ENCODE peak calls at places on chromosomes 6 and 20, in six cellular contexts. One of them, this sample, is unnamed.

GRCh38 chr20:1190847-1191246 is 6.1 kb upstream of the TMEM74B start:
- DNase-seq in endothelial cell: no peak
- DNase-seq in NCI-H1436: no peak
- DNase-seq in stimulated activated CD4-positive, alpha-beta T cell treated with anti-CD3 and anti-CD28 coated beads, Interleukin-12 subunit alpha, Interleukin-12 subunit beta, amount 100 ng/mL, for 48 hours: no peak
- DNase-seq in left ventricle myocardium inferior: no peak
- DNase-seq in amniotic stem cell: no peak
- DNase-seq in this sample: peak

GRCh38 chr6:132192646-132193045 is 208.6 kb downstream of the MOXD1 start:
- DNase-seq in endothelial cell: no peak
- DNase-seq in NCI-H1436: no peak
- DNase-seq in stimulated activated CD4-positive, alpha-beta T cell treated with anti-CD3 and anti-CD28 coated beads, Interleukin-12 subunit alpha, Interleukin-12 subunit beta, amount 100 ng/mL, for 48 hours: no peak
- DNase-seq in left ventricle myocardium inferior: no peak
- DNase-seq in amniotic stem cell: no peak
- DNase-seq in this sample: no peak

GRCh38 chr20:10076126-10077080 is 41.6 kb downstream of the ANKEF1 start:
- DNase-seq in endothelial cell: no peak
- DNase-seq in NCI-H1436: no peak
- DNase-seq in stimulated activated CD4-positive, alpha-beta T cell treated with anti-CD3 and anti-CD28 coated beads, Interleukin-12 subunit alpha, Interleukin-12 subunit beta, amount 100 ng/mL, for 48 hours: no peak
- DNase-seq in left ventricle myocardium inferior: no peak
- DNase-seq in amniotic stem cell: no peak
- DNase-seq in this sample: no peak

GRCh38 chr6:151154418-151154817 is 85.3 kb upstream of the AKAP12 start:
- DNase-seq in endothelial cell: no peak
- DNase-seq in NCI-H1436: no peak
- DNase-seq in stimulated activated CD4-positive, alpha-beta T cell treated with anti-CD3 and anti-CD28 coated beads, Interleukin-12 subunit alpha, Interleukin-12 subunit beta, amount 100 ng/mL, for 48 hours: no peak
- DNase-seq in left ventricle myocardium inferior: peak
- DNase-seq in amniotic stem cell: no peak
- DNase-seq in this sample: no peak

GRCh38 chr6:115524821-115525220 is 535.9 kb downstream of the FRK start:
- DNase-seq in endothelial cell: no peak
- DNase-seq in NCI-H1436: no peak
- DNase-seq in stimulated activated CD4-positive, alpha-beta T cell treated with anti-CD3 and anti-CD28 coated beads, Interleukin-12 subunit alpha, Interleukin-12 subunit beta, amount 100 ng/mL, for 48 hours: no peak
- DNase-seq in left ventricle myocardium inferior: no peak
- DNase-seq in amniotic stem cell: no peak
- DNase-seq in this sample: no peak

GRCh38 chr6:125791151-125791819 is 525 bp downstream of the NCOA7 start:
- DNase-seq in endothelial cell: no peak
- DNase-seq in NCI-H1436: peak
- DNase-seq in stimulated activated CD4-positive, alpha-beta T cell treated with anti-CD3 and anti-CD28 coated beads, Interleukin-12 subunit alpha, Interleukin-12 subunit beta, amount 100 ng/mL, for 48 hours: no peak
- DNase-seq in left ventricle myocardium inferior: no peak
- DNase-seq in amniotic stem cell: no peak
- DNase-seq in this sample: peak

GRCh38 chr6:162572240-162572639 is 155.3 kb downstream of the PRKN start:
- DNase-seq in endothelial cell: no peak
- DNase-seq in NCI-H1436: no peak
- DNase-seq in stimulated activated CD4-positive, alpha-beta T cell treated with anti-CD3 and anti-CD28 coated beads, Interleukin-12 subunit alpha, Interleukin-12 subunit beta, amount 100 ng/mL, for 48 hours: no peak
- DNase-seq in left ventricle myocardium inferior: no peak
- DNase-seq in amniotic stem cell: no peak
- DNase-seq in this sample: no peak

GRCh38 chr6:32609731-32610640 is 20.3 kb upstream of the HLA-DRB1 start:
- DNase-seq in endothelial cell: no peak
- DNase-seq in NCI-H1436: no peak
- DNase-seq in stimulated activated CD4-positive, alpha-beta T cell treated with anti-CD3 and anti-CD28 coated beads, Interleukin-12 subunit alpha, Interleukin-12 subunit beta, amount 100 ng/mL, for 48 hours: peak
- DNase-seq in left ventricle myocardium inferior: no peak
- DNase-seq in amniotic stem cell: peak
- DNase-seq in this sample: peak

GRCh38 chr20:50312002-50312681 is 121.5 kb downstream of the CEBPB start:
- DNase-seq in endothelial cell: no peak
- DNase-seq in NCI-H1436: no peak
- DNase-seq in stimulated activated CD4-positive, alpha-beta T cell treated with anti-CD3 and anti-CD28 coated beads, Interleukin-12 subunit alpha, Interleukin-12 subunit beta, amount 100 ng/mL, for 48 hours: no peak
- DNase-seq in left ventricle myocardium inferior: no peak
- DNase-seq in amniotic stem cell: no peak
- DNase-seq in this sample: no peak

GRCh38 chr20:5364136-5364821 is 47.5 kb upstream of the PROKR2 start:
- DNase-seq in endothelial cell: no peak
- DNase-seq in NCI-H1436: no peak
- DNase-seq in stimulated activated CD4-positive, alpha-beta T cell treated with anti-CD3 and anti-CD28 coated beads, Interleukin-12 subunit alpha, Interleukin-12 subunit beta, amount 100 ng/mL, for 48 hours: no peak
- DNase-seq in left ventricle myocardium inferior: no peak
- DNase-seq in amniotic stem cell: no peak
- DNase-seq in this sample: no peak

GRCh38 chr6:89966250-89966588 is 72.0 kb downstream of the GJA10 start:
- DNase-seq in endothelial cell: no peak
- DNase-seq in NCI-H1436: no peak
- DNase-seq in stimulated activated CD4-positive, alpha-beta T cell treated with anti-CD3 and anti-CD28 coated beads, Interleukin-12 subunit alpha, Interleukin-12 subunit beta, amount 100 ng/mL, for 48 hours: no peak
- DNase-seq in left ventricle myocardium inferior: no peak
- DNase-seq in amniotic stem cell: no peak
- DNase-seq in this sample: no peak

GRCh38 chr6:76264466-76264865 is 192.0 kb upstream of the IMPG1 start:
- DNase-seq in endothelial cell: no peak
- DNase-seq in NCI-H1436: no peak
- DNase-seq in stimulated activated CD4-positive, alpha-beta T cell treated with anti-CD3 and anti-CD28 coated beads, Interleukin-12 subunit alpha, Interleukin-12 subunit beta, amount 100 ng/mL, for 48 hours: no peak
- DNase-seq in left ventricle myocardium inferior: no peak
- DNase-seq in amniotic stem cell: no peak
- DNase-seq in this sample: no peak

GRCh38 chr6:16338577-16339262 is 100.3 kb downstream of the GMPR start:
- DNase-seq in endothelial cell: peak
- DNase-seq in NCI-H1436: no peak
- DNase-seq in stimulated activated CD4-positive, alpha-beta T cell treated with anti-CD3 and anti-CD28 coated beads, Interleukin-12 subunit alpha, Interleukin-12 subunit beta, amount 100 ng/mL, for 48 hours: no peak
- DNase-seq in left ventricle myocardium inferior: peak
- DNase-seq in amniotic stem cell: peak
- DNase-seq in this sample: peak

GRCh38 chr20:11136691-11137090 is 462.9 kb upstream of the JAG1 start:
- DNase-seq in endothelial cell: no peak
- DNase-seq in NCI-H1436: no peak
- DNase-seq in stimulated activated CD4-positive, alpha-beta T cell treated with anti-CD3 and anti-CD28 coated beads, Interleukin-12 subunit alpha, Interleukin-12 subunit beta, amount 100 ng/mL, for 48 hours: no peak
- DNase-seq in left ventricle myocardium inferior: no peak
- DNase-seq in amniotic stem cell: no peak
- DNase-seq in this sample: no peak

GRCh38 chr6:84422380-84422968 is 195.0 kb upstream of the CEP162 start:
- DNase-seq in endothelial cell: peak
- DNase-seq in NCI-H1436: no peak
- DNase-seq in stimulated activated CD4-positive, alpha-beta T cell treated with anti-CD3 and anti-CD28 coated beads, Interleukin-12 subunit alpha, Interleukin-12 subunit beta, amount 100 ng/mL, for 48 hours: no peak
- DNase-seq in left ventricle myocardium inferior: peak
- DNase-seq in amniotic stem cell: peak
- DNase-seq in this sample: peak

GRCh38 chr6:158536891-158537798 is 22.7 kb upstream of the TMEM181 start:
- DNase-seq in endothelial cell: peak
- DNase-seq in NCI-H1436: peak
- DNase-seq in stimulated activated CD4-positive, alpha-beta T cell treated with anti-CD3 and anti-CD28 coated beads, Interleukin-12 subunit alpha, Interleukin-12 subunit beta, amount 100 ng/mL, for 48 hours: no peak
- DNase-seq in left ventricle myocardium inferior: no peak
- DNase-seq in amniotic stem cell: no peak
- DNase-seq in this sample: no peak

GRCh38 chr6:139014945-139015344 is 13.6 kb upstream of the ABRACL start:
- DNase-seq in endothelial cell: no peak
- DNase-seq in NCI-H1436: no peak
- DNase-seq in stimulated activated CD4-positive, alpha-beta T cell treated with anti-CD3 and anti-CD28 coated beads, Interleukin-12 subunit alpha, Interleukin-12 subunit beta, amount 100 ng/mL, for 48 hours: no peak
- DNase-seq in left ventricle myocardium inferior: peak
- DNase-seq in amniotic stem cell: no peak
- DNase-seq in this sample: no peak

GRCh38 chr6:154593122-154593521 is 82.6 kb upstream of the CNKSR3 start:
- DNase-seq in endothelial cell: no peak
- DNase-seq in NCI-H1436: peak
- DNase-seq in stimulated activated CD4-positive, alpha-beta T cell treated with anti-CD3 and anti-CD28 coated beads, Interleukin-12 subunit alpha, Interleukin-12 subunit beta, amount 100 ng/mL, for 48 hours: no peak
- DNase-seq in left ventricle myocardium inferior: peak
- DNase-seq in amniotic stem cell: no peak
- DNase-seq in this sample: no peak

GRCh38 chr6:45531999-45532605 is 154.4 kb upstream of the SUPT3H start:
- DNase-seq in endothelial cell: no peak
- DNase-seq in NCI-H1436: no peak
- DNase-seq in stimulated activated CD4-positive, alpha-beta T cell treated with anti-CD3 and anti-CD28 coated beads, Interleukin-12 subunit alpha, Interleukin-12 subunit beta, amount 100 ng/mL, for 48 hours: no peak
- DNase-seq in left ventricle myocardium inferior: no peak
- DNase-seq in amniotic stem cell: no peak
- DNase-seq in this sample: no peak

GRCh38 chr20:4449977-4450715 is 271.6 kb upstream of the PRND start:
- DNase-seq in endothelial cell: no peak
- DNase-seq in NCI-H1436: no peak
- DNase-seq in stimulated activated CD4-positive, alpha-beta T cell treated with anti-CD3 and anti-CD28 coated beads, Interleukin-12 subunit alpha, Interleukin-12 subunit beta, amount 100 ng/mL, for 48 hours: no peak
- DNase-seq in left ventricle myocardium inferior: no peak
- DNase-seq in amniotic stem cell: no peak
- DNase-seq in this sample: no peak

GRCh38 chr6:111176038-111176762 is 88.9 kb downstream of the SLC16A10 start:
- DNase-seq in endothelial cell: no peak
- DNase-seq in NCI-H1436: no peak
- DNase-seq in stimulated activated CD4-positive, alpha-beta T cell treated with anti-CD3 and anti-CD28 coated beads, Interleukin-12 subunit alpha, Interleukin-12 subunit beta, amount 100 ng/mL, for 48 hours: no peak
- DNase-seq in left ventricle myocardium inferior: no peak
- DNase-seq in amniotic stem cell: no peak
- DNase-seq in this sample: no peak

GRCh38 chr20:32779500-32780215 is 17.5 kb downstream of the DNMT3B start:
- DNase-seq in endothelial cell: peak
- DNase-seq in NCI-H1436: no peak
- DNase-seq in stimulated activated CD4-positive, alpha-beta T cell treated with anti-CD3 and anti-CD28 coated beads, Interleukin-12 subunit alpha, Interleukin-12 subunit beta, amount 100 ng/mL, for 48 hours: no peak
- DNase-seq in left ventricle myocardium inferior: no peak
- DNase-seq in amniotic stem cell: no peak
- DNase-seq in this sample: no peak

GRCh38 chr6:29926081-29926794 is 16.1 kb upstream of the HLA-A start:
- DNase-seq in endothelial cell: peak
- DNase-seq in NCI-H1436: no peak
- DNase-seq in stimulated activated CD4-positive, alpha-beta T cell treated with anti-CD3 and anti-CD28 coated beads, Interleukin-12 subunit alpha, Interleukin-12 subunit beta, amount 100 ng/mL, for 48 hours: no peak
- DNase-seq in left ventricle myocardium inferior: peak
- DNase-seq in amniotic stem cell: no peak
- DNase-seq in this sample: no peak

GRCh38 chr6:30707281-30707850 is 9.7 kb downstream of the MDC1 start:
- DNase-seq in endothelial cell: no peak
- DNase-seq in NCI-H1436: no peak
- DNase-seq in stimulated activated CD4-positive, alpha-beta T cell treated with anti-CD3 and anti-CD28 coated beads, Interleukin-12 subunit alpha, Interleukin-12 subunit beta, amount 100 ng/mL, for 48 hours: no peak
- DNase-seq in left ventricle myocardium inferior: no peak
- DNase-seq in amniotic stem cell: no peak
- DNase-seq in this sample: no peak

GRCh38 chr6:56314683-56315523 is 67.5 kb upstream of the COL21A1 start:
- DNase-seq in endothelial cell: peak
- DNase-seq in NCI-H1436: peak
- DNase-seq in stimulated activated CD4-positive, alpha-beta T cell treated with anti-CD3 and anti-CD28 coated beads, Interleukin-12 subunit alpha, Interleukin-12 subunit beta, amount 100 ng/mL, for 48 hours: peak
- DNase-seq in left ventricle myocardium inferior: no peak
- DNase-seq in amniotic stem cell: peak
- DNase-seq in this sample: peak

GRCh38 chr20:23331450-23331849 is 19.1 kb upstream of the NXT1 start:
- DNase-seq in endothelial cell: no peak
- DNase-seq in NCI-H1436: no peak
- DNase-seq in stimulated activated CD4-positive, alpha-beta T cell treated with anti-CD3 and anti-CD28 coated beads, Interleukin-12 subunit alpha, Interleukin-12 subunit beta, amount 100 ng/mL, for 48 hours: no peak
- DNase-seq in left ventricle myocardium inferior: no peak
- DNase-seq in amniotic stem cell: no peak
- DNase-seq in this sample: no peak

This sample was measured in erythroblast.